ENCODE peak calls at places on chromosomes 16 and 17, in four cellular contexts. M is WTC11, O is HEK293T, C is HepG2. S is an unnamed sample.

GRCh38 chr16:23976091-23977001 is 140.6 kb downstream of the PRKCB start:
- DNase-seq in M (no peak), O (no peak), C (no peak), S (no peak)

GRCh38 chr17:73784015-73784603 is 139.9 kb upstream of the SDK2 start:
- DNase-seq in M (no peak), O (no peak), C (no peak), S (no peak)

GRCh38 chr16:30903002-30903401 is 6.6 kb downstream of the CTF1 start:
- DNase-seq in M (no peak), O (no peak), C (no peak), S (peak; percentile 68)

GRCh38 chr17:66432996-66433556 is 130.7 kb downstream of the PRKCA start:
- DNase-seq in M (no peak), O (no peak), C (no peak), S (no peak)

GRCh38 chr17:3740611-3741073 is 16.9 kb downstream of the HASPIN start:
- DNase-seq in M (no peak), O (no peak), C (no peak), S (no peak)

GRCh38 chr17:82964851-82965341 is 114.5 kb upstream of the METRNL start:
- DNase-seq in M (no peak), O (no peak), C (no peak), S (no peak)

GRCh38 chr17:66255527-66255971 is 26.3 kb upstream of the APOH start:
- DNase-seq in M (no peak), O (no peak), C (no peak), S (no peak)

GRCh38 chr16:64092284-64092683 is 1029.6 kb downstream of the CDH11 start:
- DNase-seq in M (no peak), O (no peak), C (no peak), S (no peak)

GRCh38 chr16:56278196-56278855 is 87.0 kb downstream of the GNAO1 start:
- DNase-seq in M (no peak), O (no peak), C (no peak), S (peak; percentile 46)

GRCh38 chr16:57349212-57350031 is 9.2 kb upstream of the CCL22 start:
- DNase-seq in M (no peak), O (no peak), C (no peak), S (no peak)

GRCh38 chr17:45313927-45314760 is 2.7 kb downstream of the MAP3K14 start:
- DNase-seq in M (no peak), O (no peak), C (no peak), S (no peak)

GRCh38 chr17:28744104-28744801 is 442 bp downstream of the TRAF4 start:
- DNase-seq in M (peak; percentile 83), O (no peak), C (peak; percentile 71), S (peak; percentile 91)

GRCh38 chr16:84999200-84999599 is 12.1 kb downstream of the ZDHHC7 start:
- DNase-seq in M (no peak), O (no peak), C (peak; percentile 70), S (no peak)
- TF ChIP-seq ELF4 in M (no peak), O (no peak), C (no peak), S (no peak)

DNA sequence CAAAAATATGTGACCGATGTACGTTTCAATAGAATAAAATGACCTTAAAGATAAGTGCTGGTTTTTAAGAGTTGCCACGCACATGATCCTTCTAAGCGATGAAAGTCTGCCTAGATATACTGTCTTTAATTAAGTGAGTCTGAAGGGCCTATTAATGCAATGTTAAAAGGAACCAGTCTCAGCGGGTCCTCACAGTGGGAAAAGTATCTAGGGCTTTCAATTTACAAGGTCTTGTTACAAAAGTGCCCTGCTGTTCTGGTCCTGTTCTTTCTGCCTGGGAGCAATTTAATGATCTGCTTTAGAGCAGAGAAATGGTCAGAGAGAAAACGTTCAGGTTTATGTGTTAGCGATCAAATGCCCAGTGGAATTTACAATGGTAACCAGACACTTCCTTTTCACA is 864.0 kb downstream of the KCNJ2 start:
- DNase-seq in M (peak; percentile 19), O (peak; percentile 62), C (no peak), S (no peak)
- TF ChIP-seq ELF4 in M (no peak), O (no peak), C (no peak), S (no peak)

GRCh38 chr17:46978489-46979022 is 497 bp downstream of the RPRML start:
- DNase-seq in M (peak; percentile 35), O (peak; percentile 31), C (no peak), S (no peak)

GRCh38 chr17:46977348-46977747 is 1.7 kb downstream of the RPRML start:
- DNase-seq in M (peak; percentile 84), O (peak; percentile 71), C (peak; percentile 54), S (peak; percentile 43)

GRCh38 chr17:46977750-46978488 is 1.1 kb downstream of the RPRML start:
- DNase-seq in M (no peak), O (no peak), C (no peak), S (no peak)

GRCh38 chr17:46975287-46975686 is 3.8 kb downstream of the RPRML start:
- DNase-seq in M (no peak), O (no peak), C (no peak), S (no peak)

GRCh38 chr17:46976626-46977270 is 2.3 kb downstream of the RPRML start:
- DNase-seq in M (no peak), O (peak; percentile 50), C (no peak), S (peak; percentile 86)
- TF ChIP-seq ELF4 in M (no peak), O (no peak), C (no peak), S (no peak)

GRCh38 chr16:11794991-11795886 is 1.8 kb downstream of the ZC3H7A start:
- DNase-seq in M (no peak), O (no peak), C (no peak), S (no peak)

GRCh38 chr16:11794447-11794846 is 2.6 kb downstream of the ZC3H7A start:
- DNase-seq in M (no peak), O (no peak), C (no peak), S (no peak)

GRCh38 chr16:11791144-11791828 is 5.8 kb downstream of the ZC3H7A start:
- DNase-seq in M (no peak), O (no peak), C (peak; percentile 45), S (no peak)

GRCh38 chr16:11793840-11794239 is 3.2 kb downstream of the ZC3H7A start:
- DNase-seq in M (no peak), O (no peak), C (no peak), S (peak; percentile 61)

DNA sequence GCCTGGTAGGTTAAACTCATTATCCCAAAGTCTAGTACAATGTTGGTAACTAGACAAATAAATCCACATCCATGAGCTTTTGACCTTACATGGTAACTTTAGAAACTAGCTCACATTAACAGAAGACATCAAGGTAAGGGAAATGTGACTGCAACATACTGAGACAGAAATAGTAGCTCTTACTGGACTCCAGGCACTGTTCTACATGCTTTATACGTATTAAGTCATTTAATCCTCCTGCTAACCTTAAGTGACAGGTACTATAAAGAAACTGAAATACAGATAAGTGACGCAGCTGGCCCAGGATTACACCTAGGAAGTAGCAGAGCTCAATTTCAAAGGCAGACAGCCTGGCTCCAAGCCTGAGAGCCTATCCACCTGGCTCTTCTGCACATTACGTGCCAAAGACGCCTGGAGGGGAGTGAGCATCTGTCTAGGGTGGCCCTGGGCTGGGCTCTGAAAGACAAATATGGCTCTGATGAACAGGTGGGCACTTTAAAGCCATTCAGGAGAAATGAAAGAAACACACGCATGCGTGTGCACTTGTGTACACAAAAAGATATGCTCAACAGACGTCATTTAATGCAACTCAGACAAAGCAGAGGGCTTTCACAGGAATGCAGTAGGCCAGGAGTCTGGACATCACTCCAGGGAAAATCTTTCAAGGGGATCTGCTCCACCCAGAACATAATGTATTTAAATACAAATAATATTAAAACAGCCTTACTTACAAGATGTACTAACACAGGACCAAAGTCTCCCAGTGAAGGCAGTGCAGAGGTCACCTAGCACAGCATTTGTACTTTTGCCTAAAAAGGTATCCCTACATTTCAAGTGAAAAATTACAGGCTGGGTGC is 4.4 kb downstream of the ZC3H7A start:
- DNase-seq in M (no peak), O (no peak), C (peak; percentile 70), S (no peak)
- TF ChIP-seq ELF4 in M (no peak), O (no peak), C (no peak), S (no peak)

GRCh38 chr17:15263206-15263579 is 1.9 kb downstream of the PMP22 start:
- DNase-seq in M (peak; percentile 57), O (peak; percentile 53), C (no peak), S (no peak)
- TF ChIP-seq ELF4 in M (no peak), O (no peak), C (no peak), S (no peak)

GRCh38 chr17:57902800-57903759 is 52.1 kb downstream of the CUEDC1 start:
- DNase-seq in M (no peak), O (no peak), C (peak; percentile 97), S (no peak)

GRCh38 chr17:57902117-57902799 is 52.4 kb upstream of the MRPS23 start:
- DNase-seq in M (no peak), O (no peak), C (no peak), S (no peak)

GRCh38 chr17:57899822-57900221 is 50.0 kb upstream of the MRPS23 start:
- DNase-seq in M (no peak), O (no peak), C (no peak), S (no peak)

GRCh38 chr17:57899391-57899790 is 49.5 kb upstream of the MRPS23 start:
- DNase-seq in M (no peak), O (no peak), C (no peak), S (no peak)

DNA sequence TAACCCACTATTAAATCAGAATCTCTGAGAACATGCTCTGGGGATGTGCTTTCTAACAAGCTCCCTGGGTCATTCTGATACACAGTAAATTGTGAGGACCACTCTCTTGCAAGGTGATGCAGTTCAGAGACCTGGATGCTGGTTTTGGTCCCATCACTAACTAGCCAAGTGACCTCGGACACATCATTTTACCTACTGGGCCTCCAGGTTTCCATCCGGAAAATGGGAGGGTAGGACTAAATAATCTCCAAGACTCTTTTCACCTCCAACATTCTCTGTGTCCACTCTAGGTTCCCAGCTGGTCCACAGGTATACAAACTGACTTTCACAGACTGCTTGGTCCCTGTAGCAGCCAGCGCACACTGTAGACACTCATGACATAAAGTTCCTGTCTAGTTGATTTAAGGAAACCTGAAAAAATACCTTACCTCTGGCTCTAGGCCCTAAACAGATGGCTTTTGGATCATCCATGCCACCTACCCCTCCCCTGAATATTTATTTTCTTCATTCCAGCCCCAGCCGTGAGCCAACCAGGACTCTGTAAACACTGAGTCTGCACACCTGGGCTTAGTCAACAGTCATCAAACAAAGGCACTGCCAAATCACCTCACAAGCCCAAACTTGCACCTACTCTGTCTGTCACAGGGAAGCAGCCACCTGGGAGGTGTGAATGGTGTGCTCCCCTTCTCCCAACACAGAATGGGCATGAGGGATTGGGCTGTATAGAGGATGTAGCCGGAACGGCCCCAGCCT is 51.3 kb upstream of the MRPS23 start:
- DNase-seq in M (no peak), O (no peak), C (no peak), S (no peak)
- TF ChIP-seq ELF4 in M (no peak), O (no peak), C (no peak), S (no peak)

DNA sequence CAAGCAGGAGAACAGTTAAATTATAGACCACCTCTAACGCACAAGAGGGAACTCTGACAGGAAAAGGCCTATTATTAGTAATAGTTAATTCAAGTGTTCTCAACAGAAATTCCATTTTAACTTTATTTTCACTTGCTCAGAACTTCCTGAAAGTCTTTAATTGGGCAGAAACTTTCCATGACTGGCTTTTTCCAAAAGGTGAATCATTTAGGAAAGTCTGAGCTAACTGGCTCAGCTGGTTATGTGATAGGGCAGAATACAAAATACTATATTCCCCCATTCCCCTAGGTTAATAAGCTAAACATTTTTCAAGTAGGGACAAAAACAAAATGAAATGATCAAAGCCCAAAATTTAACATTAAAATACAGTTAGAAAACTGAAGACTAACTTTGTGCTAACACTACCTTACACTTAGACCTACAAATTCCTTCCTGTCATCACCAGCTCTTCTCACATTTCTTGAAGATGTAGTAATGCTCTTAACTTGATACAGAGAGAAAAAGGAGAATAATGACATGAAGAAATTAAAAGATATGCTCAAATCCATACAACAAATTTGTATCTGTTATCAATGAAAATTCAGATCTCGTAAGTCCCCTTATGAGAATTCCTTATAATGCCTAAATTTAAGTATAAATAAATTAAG is 31.0 kb downstream of the CFDP1 start:
- DNase-seq in M (no peak), O (no peak), C (no peak), S (no peak)
- TF ChIP-seq ELF4 in M (no peak), O (no peak), C (no peak), S (no peak)